ENCODE peak calls at places on chromosomes 12 and 14, in seven cellular contexts. S, Q, B, U, A, R and D are unnamed samples. For H3K27me3, the result is how much of the 10 kb centered on the place peaks cover.

GRCh38 chr12:10211101-10211974 is 1.3 kb upstream of the GABARAPL1 start:
- DNase-seq in S (no peak), Q (peak), B (peak), U (no peak), A (no peak), R (no peak), D (no peak)

GRCh38 chr12:23474438-23475000 is 475.0 kb downstream of the SOX5 start:
- DNase-seq in S (no peak), Q (no peak), B (no peak), U (no peak), A (no peak), R (no peak), D (no peak)

GRCh38 chr14:54040851-54041250 is 84.2 kb upstream of the BMP4 start:
- DNase-seq in S (no peak), Q (no peak), B (no peak), U (no peak), A (no peak), R (no peak), D (no peak)

GRCh38 chr14:51004801-51005526 is 60.7 kb upstream of the PYGL start:
- DNase-seq in S (peak), Q (no peak), B (no peak), U (no peak), A (no peak), R (no peak), D (no peak)

GRCh38 chr12:109631236-109632150 is 57.9 kb downstream of the MVK start:
- DNase-seq in S (no peak), Q (no peak), B (no peak), U (no peak), A (no peak), R (no peak), D (no peak)

GRCh38 chr14:95039993-95040348 is 117.4 kb downstream of the DICER1 start:
- DNase-seq in S (no peak), Q (no peak), B (no peak), U (no peak), A (no peak), R (no peak), D (peak)

GRCh38 chr12:46005151-46005797 is 14.9 kb upstream of the SCAF11 start:
- DNase-seq in S (no peak), Q (no peak), B (no peak), U (no peak), A (no peak), R (no peak), D (no peak)

GRCh38 chr12:29157486-29157946 is 8.4 kb downstream of the FAR2 start:
- DNase-seq in S (peak), Q (no peak), B (no peak), U (no peak), A (no peak), R (no peak), D (no peak)

GRCh38 chr14:95515523-95516517 is 630 bp downstream of the SYNE3 start:
- DNase-seq in S (no peak), Q (peak), B (peak), U (peak), A (no peak), R (peak), D (peak)

GRCh38 chr12:108241961-108242360 is 97.2 kb downstream of the CMKLR1 start:
- DNase-seq in S (no peak), Q (no peak), B (no peak), U (no peak), A (no peak), R (no peak), D (no peak)

GRCh38 chr14:55884819-55885218 is 233.4 kb upstream of the PELI2 start:
- DNase-seq in S (no peak), Q (no peak), B (no peak), U (no peak), A (no peak), R (no peak), D (no peak)

GRCh38 chr14:94936411-94936892 is 166.5 kb upstream of the GSC start:
- DNase-seq in S (no peak), Q (peak), B (peak), U (peak), A (no peak), R (no peak), D (peak)

GRCh38 chr14:93007225-93007997 is 84.5 kb downstream of the CHGA start:
- DNase-seq in S (peak), Q (peak), B (no peak), U (peak), A (no peak), R (no peak), D (no peak)

GRCh38 chr14:23219075-23219474 is 18.7 kb upstream of the RNF212B start:
- DNase-seq in S (no peak), Q (no peak), B (no peak), U (no peak), A (no peak), R (no peak), D (no peak)

GRCh38 chr14:81525129-81525528 is 8.5 kb downstream of the SEL1L start:
- DNase-seq in S (no peak), Q (no peak), B (no peak), U (no peak), A (no peak), R (no peak), D (no peak)

GRCh38 chr12:64457036-64457435 is 5.1 kb downstream of the TBK1 start:
- DNase-seq in S (peak), Q (no peak), B (no peak), U (no peak), A (no peak), R (peak), D (no peak)

GRCh38 chr12:126510630-126511029 is 1445.4 kb downstream of the AACS start:
- DNase-seq in S (no peak), Q (no peak), B (no peak), U (no peak), A (no peak), R (no peak), D (no peak)

GRCh38 chr14:84670801-84671200 is 859.1 kb upstream of the FLRT2 start:
- DNase-seq in S (no peak), Q (no peak), B (no peak), U (no peak), A (no peak), R (no peak), D (no peak)

GRCh38 chr12:124321040-124321481 is 26.2 kb downstream of the RFLNA start:
- DNase-seq in S (peak), Q (peak), B (peak), U (peak), A (peak), R (peak), D (peak)

GRCh38 chr12:124319368-124320050 is 24.6 kb downstream of the RFLNA start:
- DNase-seq in S (no peak), Q (no peak), B (no peak), U (no peak), A (no peak), R (no peak), D (no peak)

GRCh38 chr12:124322271-124322998 is 27.5 kb downstream of the RFLNA start:
- DNase-seq in S (no peak), Q (no peak), B (no peak), U (no peak), A (no peak), R (no peak), D (no peak)

GRCh38 chr12:124323771-124324530 is 29.1 kb downstream of the RFLNA start:
- DNase-seq in S (no peak), Q (no peak), B (no peak), U (no peak), A (no peak), R (no peak), D (no peak)

DNA sequence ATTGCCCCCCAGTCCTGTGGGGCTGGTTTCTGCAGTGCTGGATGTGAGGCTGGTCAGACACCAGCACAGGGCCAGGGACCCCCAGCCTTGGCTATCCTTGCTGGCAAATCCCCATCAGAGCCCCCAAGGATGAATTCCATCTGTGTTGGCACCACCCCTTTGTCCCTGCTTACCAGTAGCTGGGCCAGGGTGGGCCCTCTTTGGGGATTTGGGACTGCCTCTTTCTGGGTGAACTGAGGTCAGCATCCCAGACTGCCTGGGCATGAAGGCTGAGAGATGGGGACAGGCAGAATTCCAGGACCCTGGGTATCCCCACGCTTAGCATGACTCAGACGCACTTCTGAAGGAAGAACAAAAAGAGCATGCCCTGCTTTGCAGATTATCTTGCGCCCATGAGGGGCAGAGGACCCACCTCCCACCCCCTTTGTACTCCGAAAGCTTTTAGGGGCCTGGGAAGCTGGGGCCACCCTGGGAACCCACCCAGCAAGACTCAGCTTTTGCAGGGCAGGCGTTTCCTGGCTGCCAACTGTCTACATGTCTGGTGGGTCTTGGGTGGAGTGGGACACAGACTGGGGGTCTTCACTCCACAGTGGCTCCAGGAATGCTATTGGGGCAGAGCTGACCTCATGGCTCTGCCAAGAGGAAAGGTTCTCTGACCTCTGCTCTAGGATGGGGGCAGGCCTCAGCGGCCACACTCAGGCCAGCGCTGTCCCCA is 26.8 kb downstream of the RFLNA start:
- DNase-seq in S (peak), Q (no peak), B (no peak), U (no peak), A (no peak), R (no peak), D (no peak)
- TF ChIP-seq CTCF in S (no peak), Q (no peak), B (no peak), U (no peak), A (no peak), R (no peak), D (no peak)

GRCh38 chr12:103244596-103244995 is 251.2 kb downstream of the C12orf42 start:
- DNase-seq in S (no peak), Q (no peak), B (no peak), U (no peak), A (no peak), R (no peak), D (no peak)

GRCh38 chr12:103249614-103250013 is 246.2 kb downstream of the C12orf42 start:
- DNase-seq in S (no peak), Q (no peak), B (no peak), U (no peak), A (no peak), R (no peak), D (no peak)

GRCh38 chr12:103247531-103247930 is 248.2 kb downstream of the C12orf42 start:
- DNase-seq in S (no peak), Q (no peak), B (no peak), U (no peak), A (no peak), R (no peak), D (no peak)

GRCh38 chr12:103250487-103250886 is 245.3 kb downstream of the C12orf42 start:
- DNase-seq in S (no peak), Q (no peak), B (no peak), U (no peak), A (no peak), R (no peak), D (no peak)
- H3K27me3 ChIP-seq in S (under half), Q (under half), B (under half), U (under half), A (under half), R (under half), D (under half)

GRCh38 chr14:70086685-70087379 is 101.9 kb downstream of the SLC8A3 start:
- DNase-seq in S (peak), Q (no peak), B (no peak), U (no peak), A (no peak), R (no peak), D (no peak)
- TF ChIP-seq CTCF in S (peak), Q (peak), B (no peak), U (peak), A (peak), R (no peak), D (peak)

DNA sequence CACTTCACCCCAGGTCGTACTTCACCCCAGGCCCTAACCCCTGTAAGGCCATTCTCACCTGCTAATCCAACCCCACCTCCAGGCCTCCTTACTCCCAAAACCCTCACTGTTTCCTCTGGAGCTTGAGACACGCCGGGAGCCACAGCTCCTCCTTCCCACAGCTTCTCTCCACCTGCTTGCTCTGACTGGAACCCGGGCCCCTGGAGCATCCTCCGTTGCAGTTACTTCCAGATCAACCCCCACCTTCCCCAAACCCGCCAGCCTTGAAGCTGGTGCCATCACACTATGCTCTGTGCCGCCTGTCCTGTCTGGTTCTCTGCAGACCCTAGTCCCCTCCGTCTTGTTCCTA is 34.6 kb upstream of the PPP2R5C start:
- DNase-seq in S (no peak), Q (no peak), B (no peak), U (no peak), A (no peak), R (no peak), D (no peak)
- H3K27me3 ChIP-seq in S (under half), Q (under half), B (under half), U (under half), A (under half), R (under half), D (under half)

GRCh38 chr14:89848165-89848564 is 106.4 kb downstream of the EFCAB11 start:
- DNase-seq in S (peak), Q (no peak), B (no peak), U (no peak), A (no peak), R (no peak), D (no peak)
- TF ChIP-seq CTCF in S (peak), Q (no peak), B (no peak), U (no peak), A (peak), R (no peak), D (no peak)